ENCODE peak calls at places on chromosomes 2 and 18, in seven cellular contexts. P is tibial artery, T is fibroblast of lung, V is RWPE1, L is HCT116, S is hepatocyte, B is IMR-90. H is an unnamed sample.

GRCh38 chr2:203914546-203915169 is 21.9 kb upstream of the ICOS start:
- DNase-seq in V (no peak), P (no peak), L (no peak), T (no peak), S (no peak), B (no peak), H (no peak)

GRCh38 chr2:158580760-158581159 is 124.0 kb downstream of the PKP4 start:
- DNase-seq in S (no peak), V (no peak), P (no peak), T (no peak), L (no peak), B (no peak), H (peak; percentile 20)

GRCh38 chr2:112803691-112804521 is 19.6 kb upstream of the IL1A start:
- DNase-seq in B (peak; percentile 94), P (no peak), S (peak; percentile 40), V (peak; percentile 83), T (peak; percentile 43), L (no peak), H (peak; percentile 66)

GRCh38 chr2:240217431-240218301 is 77.2 kb upstream of the OTOS start:
- DNase-seq in L (peak; percentile 33), P (peak; percentile 59), S (no peak), B (no peak), V (peak; percentile 31), T (no peak), H (no peak)

GRCh38 chr2:220279372-220279771 is 651.9 kb downstream of the SLC4A3 start:
- DNase-seq in B (peak; percentile 94), L (peak; percentile 29), V (peak; percentile 90), T (peak; percentile 77), P (no peak), S (no peak), H (peak; percentile 80)

GRCh38 chr18:34159691-34160185 is 65.0 kb downstream of the NOL4 start:
- DNase-seq in T (no peak), V (no peak), P (no peak), S (no peak), L (no peak), B (no peak), H (no peak)

GRCh38 chr2:108169982-108170625 is 69.7 kb upstream of the SULT1C3 start:
- DNase-seq in P (no peak), S (peak; percentile 13), L (no peak), B (peak; percentile 18), V (no peak), T (peak; percentile 24), H (peak; percentile 42)

GRCh38 chr2:229048134-229048533 is 223.0 kb downstream of the PID1 start:
- DNase-seq in B (no peak), S (no peak), V (no peak), P (no peak), L (no peak), T (no peak), H (no peak)

GRCh38 chr2:174124171-174124570 is 124.2 kb downstream of the OLA1 start:
- DNase-seq in S (no peak), V (no peak), T (peak; percentile 20), B (peak; percentile 5), P (no peak), L (no peak), H (no peak)

GRCh38 chr2:24855703-24856102 is 62.5 kb downstream of the CENPO start:
- DNase-seq in V (no peak), L (no peak), S (peak; percentile 67), T (peak; percentile 50), B (peak; percentile 57), P (peak; percentile 82), H (no peak)

GRCh38 chr2:174603280-174603679 is 5.7 kb upstream of the WIPF1 start:
- DNase-seq in T (peak; percentile 74), B (peak; percentile 67), S (no peak), L (peak; percentile 23), P (peak; percentile 85), V (no peak), H (peak; percentile 58)

GRCh38 chr18:59459352-59460059 is 100.4 kb upstream of the LMAN1 start:
- DNase-seq in V (peak; percentile 20), L (peak; percentile 10), T (peak; percentile 83), B (peak; percentile 75), P (no peak), S (peak; percentile 62), H (peak; percentile 51)

GRCh38 chr2:216431457-216431856 is 19.2 kb downstream of the SMARCAL1 start:
- DNase-seq in T (no peak), P (no peak), V (no peak), B (no peak), S (no peak), L (no peak), H (no peak)
- TF ChIP-seq CTCF in T (no peak), P (no peak), V (no peak), B (no peak), S (no peak), L (no peak), H (no peak)

GRCh38 chr18:73840319-73841065 is 307.1 kb downstream of the FBXO15 start:
- DNase-seq in B (no peak), P (no peak), V (no peak), S (no peak), T (no peak), L (no peak), H (no peak)

GRCh38 chr18:73839441-73839840 is 308.2 kb downstream of the FBXO15 start:
- DNase-seq in B (no peak), P (no peak), T (no peak), S (no peak), V (no peak), L (no peak), H (no peak)

GRCh38 chr18:73842795-73843394 is 304.7 kb downstream of the FBXO15 start:
- DNase-seq in V (peak; percentile 38), B (peak; percentile 65), P (no peak), T (peak; percentile 64), S (peak; percentile 76), L (peak; percentile 4), H (peak; percentile 55)

GRCh38 chr18:73841661-73842060 is 306.0 kb downstream of the FBXO15 start:
- DNase-seq in S (no peak), V (no peak), B (no peak), L (no peak), T (no peak), P (no peak), H (no peak)
- TF ChIP-seq CTCF in S (peak; percentile 14), V (no peak), B (peak; percentile 33), L (no peak), T (peak; percentile 31), P (no peak), H (peak; percentile 31)

DNA sequence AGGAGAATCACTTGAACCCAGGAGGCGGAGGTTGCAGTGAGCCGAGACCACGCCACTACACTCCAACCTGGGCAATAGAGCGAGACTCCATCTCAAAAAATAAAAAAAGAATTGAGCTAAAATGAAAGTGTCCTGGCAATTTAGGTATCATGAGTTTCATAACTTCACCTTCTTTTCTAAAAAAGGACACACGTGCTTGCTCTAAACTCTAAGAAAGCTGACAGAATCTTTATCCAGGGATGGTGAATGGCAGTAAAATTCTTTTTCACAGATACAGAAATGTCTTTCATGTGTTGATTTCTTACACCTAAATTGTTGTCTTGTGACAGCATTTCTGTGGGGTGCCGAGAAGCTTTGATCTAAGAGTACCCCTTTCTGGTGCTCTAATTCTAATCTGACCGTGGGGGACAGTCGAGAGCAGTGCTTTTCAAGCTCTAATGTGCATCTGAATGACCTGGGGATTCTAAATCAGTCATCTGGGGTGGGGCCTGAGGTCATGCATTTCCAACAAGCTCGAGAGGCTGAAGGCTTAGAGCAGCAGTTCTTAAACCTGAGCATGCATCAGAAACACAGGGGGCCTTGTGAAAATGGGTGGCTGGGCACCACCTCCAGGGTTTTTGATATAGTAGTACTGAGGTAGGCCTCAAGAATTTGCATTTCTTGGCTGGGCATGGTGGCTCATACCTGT is 42.1 kb upstream of the REL start:
- DNase-seq in L (no peak), V (no peak), P (no peak), S (no peak), B (no peak), T (no peak), H (no peak)
- TF ChIP-seq CTCF in L (no peak), V (no peak), P (no peak), S (no peak), B (no peak), T (no peak), H (no peak)

GRCh38 chr2:190948671-190949070 is 65.3 kb downstream of the STAT1 start:
- DNase-seq in P (no peak), L (peak; percentile 56), T (no peak), S (peak; percentile 23), B (peak; percentile 49), V (no peak), H (no peak)

GRCh38 chr2:190950566-190950991 is 63.4 kb downstream of the STAT1 start:
- DNase-seq in V (no peak), P (no peak), T (no peak), L (no peak), B (no peak), S (no peak), H (no peak)

GRCh38 chr2:190947139-190947538 is 66.5 kb downstream of the GLS start:
- DNase-seq in V (no peak), P (no peak), B (peak; percentile 40), T (peak; percentile 12), S (peak; percentile 21), L (no peak), H (no peak)

GRCh38 chr2:190943706-190944105 is 63.1 kb downstream of the GLS start:
- DNase-seq in T (no peak), P (no peak), V (no peak), L (no peak), B (no peak), S (no peak), H (no peak)

DNA sequence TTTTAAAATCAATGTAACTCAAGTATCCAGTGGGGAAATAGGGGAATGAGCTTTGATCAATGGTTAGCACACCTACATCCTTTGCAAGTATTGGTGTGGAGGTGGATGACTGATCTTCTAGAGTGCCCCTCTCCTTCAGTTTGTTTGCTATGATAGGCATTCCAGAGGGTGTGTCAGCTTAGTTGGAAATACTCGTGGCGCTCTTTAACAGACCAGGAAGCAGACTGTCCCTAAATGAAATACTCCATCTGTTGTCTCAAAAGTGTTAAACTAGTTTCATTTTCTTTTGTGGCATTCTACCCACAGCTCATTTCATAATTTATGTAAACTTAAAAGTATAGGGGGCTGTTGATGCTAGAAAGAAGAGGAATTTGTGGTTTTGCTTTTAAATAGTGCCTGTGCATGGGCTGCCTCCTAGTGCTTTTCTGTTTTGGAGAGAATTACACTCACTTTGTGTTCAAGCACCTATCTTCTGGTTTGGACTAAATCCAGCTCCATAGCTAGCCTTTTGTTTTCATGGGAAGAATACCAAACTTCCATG is 66.2 kb downstream of the STAT1 start:
- DNase-seq in V (peak; percentile 21), P (no peak), L (peak; percentile 49), S (peak; percentile 51), B (peak; percentile 81), T (peak; percentile 85), H (peak; percentile 58)
- TF ChIP-seq CTCF in V (no peak), P (no peak), L (peak; percentile 11), S (peak; percentile 25), B (peak; percentile 39), T (peak; percentile 22), H (no peak)

GRCh38 chr2:2291500-2292260 is 39.4 kb downstream of the MYT1L start:
- DNase-seq in T (no peak), L (no peak), B (no peak), S (peak; percentile 55), P (no peak), V (no peak), H (no peak)
- TF ChIP-seq CTCF in T (no peak), L (no peak), B (no peak), S (peak; percentile 56), P (no peak), V (no peak), H (peak; percentile 19)

H was measured in MCF 10A.